ENCODE peak calls at places on chromosomes 5 and 9, in eight cellular contexts. W, Z, A, M, K, H, S and V are unnamed samples.

GRCh38 chr5:13664377-13664776 is 280.1 kb downstream of the DNAH5 start:
- DNase-seq in H (no peak), K (no peak), Z (peak), S (no peak), W (peak), A (no peak), M (no peak), V (no peak)

GRCh38 chr9:113164536-113165300 is 13.9 kb downstream of the SLC31A2 start:
- DNase-seq in W (peak), A (no peak), S (no peak), K (no peak), H (no peak), M (no peak), Z (no peak), V (no peak)

GRCh38 chr9:86176468-86176867 is 77.1 kb upstream of the GOLM1 start:
- DNase-seq in A (no peak), K (no peak), S (no peak), H (no peak), W (no peak), M (no peak), Z (no peak), V (no peak)

GRCh38 chr9:115913666-115914065 is 239.9 kb upstream of the PAPPA start:
- DNase-seq in M (no peak), S (no peak), H (no peak), K (no peak), A (no peak), Z (no peak), W (peak), V (no peak)

GRCh38 chr5:105752801-105753200 is 1917.9 kb downstream of the EFNA5 start:
- DNase-seq in Z (no peak), W (no peak), K (no peak), M (no peak), H (no peak), S (no peak), A (no peak), V (no peak)

GRCh38 chr5:139710370-139711066 is 62.4 kb downstream of the CXXC5 start:
- DNase-seq in W (peak), K (no peak), M (no peak), A (peak), H (no peak), S (no peak), Z (no peak), V (peak)

GRCh38 chr5:169426674-169427250 is 125.8 kb upstream of the SLIT3 start:
- DNase-seq in K (no peak), A (no peak), W (no peak), S (no peak), H (no peak), M (no peak), Z (no peak), V (no peak)

GRCh38 chr5:66828046-66828550 is 231.9 kb downstream of the MAST4 start:
- DNase-seq in K (no peak), W (no peak), Z (no peak), M (no peak), S (no peak), H (no peak), A (peak), V (no peak)

GRCh38 chr5:147857302-147858129 is 21.0 kb upstream of the SCGB3A2 start:
- DNase-seq in Z (peak), M (peak), K (peak), S (no peak), W (peak), H (peak), A (peak), V (no peak)

GRCh38 chr5:179315356-179315890 is 29.8 kb downstream of the ADAMTS2 start:
- DNase-seq in M (no peak), Z (no peak), H (no peak), S (peak), A (no peak), W (no peak), K (no peak), V (no peak)

GRCh38 chr9:121182437-121182836 is 19.2 kb downstream of the RAB14 start:
- DNase-seq in W (no peak), M (no peak), H (no peak), Z (no peak), K (no peak), S (no peak), A (no peak), V (no peak)

GRCh38 chr9:126860757-126861466 is 473 bp downstream of the ZBTB34 start:
- DNase-seq in K (no peak), H (no peak), W (peak), Z (no peak), S (no peak), M (peak), A (peak), V (no peak)

GRCh38 chr9:6538666-6539071 is 106.9 kb downstream of the GLDC start:
- DNase-seq in K (no peak), M (no peak), Z (no peak), W (peak), H (no peak), S (no peak), A (no peak), V (no peak)

GRCh38 chr9:38251461-38251860 is 141.0 kb upstream of the ALDH1B1 start:
- DNase-seq in M (no peak), A (no peak), S (peak), H (no peak), Z (no peak), W (no peak), K (no peak), V (no peak)

GRCh38 chr5:11853796-11854195 is 50.5 kb downstream of the CTNND2 start:
- DNase-seq in H (no peak), S (no peak), A (no peak), K (no peak), W (no peak), M (no peak), Z (no peak), V (no peak)
- TF ChIP-seq CTCF in H (no peak), S (no peak), A (no peak), K (no peak), W (no peak), M (no peak), Z (no peak), V (no peak)

GRCh38 chr9:108530141-108530540 is 325.6 kb downstream of the ACTL7B start:
- DNase-seq in A (no peak), M (no peak), W (no peak), H (no peak), K (no peak), Z (no peak), S (no peak), V (no peak)

GRCh38 chr9:108536836-108537601 is 318.8 kb downstream of the ACTL7B start:
- DNase-seq in W (peak), A (no peak), Z (no peak), K (no peak), S (no peak), H (no peak), M (no peak), V (no peak)

GRCh38 chr9:108534741-108535140 is 321.0 kb downstream of the ACTL7B start:
- DNase-seq in A (no peak), H (no peak), S (no peak), Z (peak), M (no peak), K (no peak), W (peak), V (no peak)

GRCh38 chr9:108537756-108538155 is 318.0 kb downstream of the ACTL7B start:
- DNase-seq in Z (no peak), W (no peak), K (no peak), S (no peak), M (no peak), A (no peak), H (no peak), V (no peak)

GRCh38 chr9:108535526-108535925 is 320.3 kb downstream of the ACTL7B start:
- DNase-seq in H (no peak), A (no peak), Z (no peak), K (no peak), M (peak), W (no peak), S (no peak), V (no peak)
- TF ChIP-seq CTCF in H (no peak), A (peak), Z (peak), K (peak), M (peak), W (peak), S (peak), V (peak)

GRCh38 chr5:72268753-72269410 is 51.2 kb downstream of the MRPS27 start:
- DNase-seq in S (no peak), H (no peak), K (no peak), W (peak), Z (no peak), M (peak), A (peak), V (no peak)
- TF ChIP-seq CTCF in S (peak), H (peak), K (peak), W (peak), Z (peak), M (peak), A (peak), V (peak)

DNA sequence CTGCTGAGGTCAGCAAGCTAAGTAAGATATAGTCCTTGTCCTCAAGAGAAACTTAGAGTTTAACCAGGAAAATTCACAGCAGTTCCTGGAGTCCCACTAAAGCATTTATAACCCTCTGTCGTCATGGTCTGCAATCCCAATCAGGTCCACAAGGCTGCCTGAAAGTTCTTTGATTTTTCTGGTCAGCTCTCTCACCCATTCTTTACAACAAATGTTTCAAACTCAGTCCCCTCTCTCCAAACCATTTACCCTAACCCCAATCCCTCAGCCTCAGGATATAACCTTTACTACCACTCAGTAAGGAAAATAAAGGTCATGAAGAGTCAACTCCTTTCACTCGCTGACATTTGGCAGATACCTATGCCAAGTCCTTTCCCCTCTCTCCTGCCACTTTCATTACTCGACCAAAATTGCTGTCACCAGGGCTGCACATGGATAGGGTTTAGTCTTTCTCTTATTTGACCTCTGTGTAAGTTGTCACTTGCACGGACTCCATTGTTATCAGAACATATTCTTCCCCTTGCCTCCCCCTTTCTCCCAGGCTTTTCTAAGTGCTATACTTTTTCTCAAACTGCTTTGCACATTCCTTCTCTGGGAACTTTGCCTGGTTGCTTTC is 936.6 kb downstream of the NR2F1-AS1 start:
- DNase-seq in W (no peak), Z (no peak), M (no peak), H (no peak), S (no peak), K (no peak), A (no peak), V (no peak)
- TF ChIP-seq CTCF in W (peak), Z (no peak), M (peak), H (no peak), S (no peak), K (peak), A (no peak), V (peak)

GRCh38 chr5:33206962-33207506 is 233.7 kb upstream of the TARS1 start:
- DNase-seq in S (no peak), M (no peak), K (no peak), H (no peak), Z (no peak), W (no peak), A (no peak), V (no peak)

GRCh38 chr5:33209252-33209651 is 231.5 kb upstream of the TARS1 start:
- DNase-seq in Z (no peak), H (no peak), S (no peak), K (no peak), A (no peak), W (no peak), M (no peak), V (no peak)

GRCh38 chr5:33212900-33213299 is 227.9 kb upstream of the TARS1 start:
- DNase-seq in K (no peak), H (no peak), W (no peak), S (no peak), A (no peak), Z (no peak), M (no peak), V (no peak)

GRCh38 chr5:33210983-33211382 is 229.8 kb upstream of the TARS1 start:
- DNase-seq in Z (no peak), W (no peak), K (no peak), A (no peak), S (no peak), M (no peak), H (no peak), V (no peak)

GRCh38 chr5:33212439-33212838 is 228.3 kb upstream of the TARS1 start:
- DNase-seq in Z (no peak), M (no peak), A (no peak), K (no peak), H (no peak), S (no peak), W (no peak), V (no peak)
- TF ChIP-seq CTCF in Z (no peak), M (no peak), A (no peak), K (no peak), H (no peak), S (no peak), W (no peak), V (no peak)

DNA sequence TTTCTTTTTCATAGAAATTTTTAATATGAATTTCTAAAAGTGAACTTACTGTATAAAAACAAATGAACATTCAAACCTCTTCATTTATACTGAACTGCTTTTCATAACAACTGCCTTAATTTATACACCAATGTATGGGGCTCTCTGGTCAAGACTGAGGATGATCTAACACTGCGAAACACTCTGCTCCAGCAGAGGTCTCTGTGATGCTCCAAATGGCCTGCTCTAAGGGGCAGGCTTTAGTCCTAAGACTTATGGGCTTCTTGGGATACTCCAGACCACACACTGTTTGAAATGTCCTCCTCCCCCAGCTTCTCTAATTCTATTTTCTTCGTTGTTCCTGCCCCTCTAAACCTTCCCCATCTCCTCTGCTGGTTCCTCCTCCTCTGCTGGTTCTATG is 58.5 kb downstream of the LIFR start:
- DNase-seq in W (peak), A (no peak), S (no peak), K (no peak), Z (no peak), H (no peak), M (no peak), V (no peak)
- TF ChIP-seq CTCF in W (peak), A (no peak), S (no peak), K (peak), Z (peak), H (no peak), M (no peak), V (no peak)

GRCh38 chr9:134932171-134932570 is 14.5 kb upstream of the FCN1 start:
- DNase-seq in M (no peak), Z (no peak), K (no peak), A (no peak), S (no peak), W (no peak), H (no peak), V (no peak)
- TF ChIP-seq CTCF in M (no peak), Z (no peak), K (no peak), A (no peak), S (no peak), W (no peak), H (no peak), V (no peak)